ENCODE peak calls at places on chromosomes 12 and 14, in ten cellular contexts. W is GM12878, N is suprapubic skin, P is A549, F is K562, C is ovary, Q is SK-N-SH, O is esophagus muscularis mucosa, H is tibial nerve, R is transverse colon. G is an unnamed sample.

GRCh38 chr14:100622234-100622633 is 35.0 kb upstream of the BEGAIN start:
- DNase-seq in W (no peak), O (no peak), F (no peak), N (peak; percentile 75), P (no peak), Q (peak; percentile 10), H (no peak), C (no peak), R (peak; percentile 28), G (no peak)

GRCh38 chr14:65354715-65355114 is 57.8 kb upstream of the FUT8 start:
- DNase-seq in C (no peak), P (no peak), O (no peak), N (no peak), H (no peak), R (no peak), F (no peak), Q (no peak), W (no peak), G (peak; percentile 83)

GRCh38 chr12:93041416-93041815 is 112.3 kb upstream of the EEA1 start:
- DNase-seq in C (no peak), N (no peak), Q (no peak), H (no peak), O (peak; percentile 53), W (no peak), R (no peak), F (no peak), P (no peak), G (no peak)

GRCh38 chr14:58078068-58078467 is 73.9 kb downstream of the ARMH4 start:
- DNase-seq in F (no peak), N (no peak), C (no peak), R (no peak), Q (no peak), H (no peak), P (no peak), O (no peak), W (no peak), G (no peak)

GRCh38 chr12:84857809-84858208 is 54.8 kb downstream of the SLC6A15 start:
- DNase-seq in W (no peak), Q (no peak), P (no peak), R (no peak), N (no peak), C (no peak), H (no peak), F (no peak), O (no peak), G (no peak)

GRCh38 chr12:88662093-88662492 is 81.8 kb upstream of the KITLG start:
- DNase-seq in Q (no peak), W (no peak), N (no peak), C (no peak), H (no peak), O (no peak), R (no peak), F (no peak), P (no peak), G (no peak)

GRCh38 chr14:103109789-103110415 is 13.4 kb upstream of the TNFAIP2 start:
- DNase-seq in W (no peak), P (peak; percentile 91), C (no peak), R (peak; percentile 48), N (no peak), H (no peak), Q (no peak), F (peak; percentile 28), O (no peak), G (no peak)

GRCh38 chr12:121061831-121062230 is 22.8 kb upstream of the OASL start:
- DNase-seq in P (peak; percentile 33), H (no peak), N (no peak), O (no peak), C (no peak), W (no peak), R (no peak), Q (peak; percentile 51), F (no peak), G (no peak)

DNA sequence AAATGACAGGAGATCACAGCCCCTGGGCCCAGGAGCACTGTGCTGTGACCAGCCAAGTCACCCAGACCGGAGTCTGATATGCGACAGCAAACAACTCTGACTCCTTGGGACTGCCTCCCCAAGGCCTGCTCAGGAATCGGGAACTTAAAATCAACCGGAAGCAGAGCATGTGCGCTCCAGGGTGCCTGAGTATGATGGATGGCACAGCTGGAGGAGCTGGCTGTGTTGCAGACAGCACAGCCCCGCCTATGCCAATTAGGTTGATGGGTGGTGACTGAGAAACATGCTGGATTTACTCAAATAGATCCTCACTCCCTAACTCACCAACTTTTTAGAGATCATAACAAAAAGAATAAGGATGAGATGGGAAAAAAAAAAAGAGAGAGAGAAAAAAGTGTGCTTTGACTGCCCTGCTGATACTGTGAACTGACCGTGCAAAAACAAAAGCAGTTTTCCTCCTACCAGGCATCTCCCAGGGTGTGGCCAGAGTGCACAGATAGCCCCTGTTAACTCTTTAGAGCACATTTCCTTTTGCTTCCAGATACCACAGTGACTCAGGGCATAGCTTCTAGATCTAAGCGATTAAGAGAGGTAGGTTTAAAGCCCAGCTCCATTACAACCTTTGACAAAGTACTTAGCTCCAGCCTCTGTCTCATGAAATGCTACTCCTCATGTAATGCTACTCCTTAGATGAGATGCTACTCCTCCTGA is 27.4 kb upstream of the STON2 start:
- DNase-seq in W (no peak), N (no peak), H (no peak), F (peak; percentile 64), Q (peak; percentile 32), O (no peak), P (no peak), C (no peak), R (peak; percentile 26), G (no peak)
- TF ChIP-seq EP300 in W (no peak), N (no peak), H (no peak), F (peak; percentile 90), Q (no peak), O (no peak), P (no peak), C (no peak), R (no peak), G (no peak)

DNA sequence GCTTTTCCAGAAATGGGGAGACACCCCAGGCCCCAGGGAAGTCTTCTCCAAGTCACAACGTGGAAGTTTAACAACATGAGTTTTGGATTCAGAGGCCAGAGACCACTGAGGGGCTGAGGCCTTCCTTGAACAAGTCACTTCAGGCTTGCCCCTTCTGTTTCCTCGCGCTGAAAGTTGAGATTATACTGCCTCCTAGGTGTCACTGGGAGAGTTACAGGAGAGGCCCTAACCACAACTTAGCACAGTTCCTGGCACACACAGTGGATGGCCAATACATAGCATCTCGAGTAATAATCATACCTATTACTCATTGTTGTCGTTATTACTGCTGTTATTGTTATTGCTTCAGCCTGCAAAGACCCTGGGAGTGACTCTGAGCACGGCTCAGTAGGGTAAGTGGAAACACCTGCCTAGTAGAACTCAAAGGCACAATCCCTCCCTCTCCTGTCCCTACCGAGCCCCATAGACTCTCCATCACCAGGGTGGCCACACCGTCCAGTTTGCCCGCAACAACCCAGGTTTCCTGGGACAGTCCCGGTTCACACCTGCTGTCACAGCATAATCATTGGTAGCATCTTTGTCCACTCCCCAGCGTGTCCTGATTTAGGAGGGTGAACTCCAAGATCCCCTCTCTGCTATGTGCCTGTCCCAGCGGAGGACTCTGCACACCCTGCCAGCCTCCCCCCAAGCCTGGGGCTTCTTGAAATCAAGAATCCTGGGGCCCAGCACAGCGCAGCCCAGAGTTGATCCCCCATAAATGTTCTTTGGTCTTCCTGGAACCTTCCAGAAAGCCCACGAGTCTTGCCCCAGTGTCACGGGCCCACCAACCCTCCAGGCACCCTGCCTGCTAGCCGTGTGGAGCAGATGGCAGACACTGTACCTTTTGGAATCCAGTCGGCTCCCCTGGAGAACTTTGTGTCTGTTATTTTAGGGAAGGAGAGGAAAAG is 85.0 kb downstream of the SYNE3 start:
- DNase-seq in R (no peak), H (no peak), C (no peak), W (no peak), Q (peak; percentile 71), O (no peak), P (peak; percentile 39), F (peak; percentile 39), N (peak; percentile 65), G (no peak)
- TF ChIP-seq CTCF in R (peak; percentile 53), H (peak; percentile 59), C (no peak), W (peak; percentile 28), Q (peak; percentile 61), O (peak; percentile 55), P (peak; percentile 55), F (peak; percentile 66), N (peak; percentile 35), G (no peak)

GRCh38 chr12:6338955-6339761 is 2.7 kb downstream of the TNFRSF1A start:
- DNase-seq in P (no peak), Q (no peak), N (no peak), O (no peak), H (no peak), W (no peak), C (no peak), F (no peak), R (no peak), G (no peak)

GRCh38 chr12:6343518-6343917 is 1.6 kb upstream of the TNFRSF1A start:
- DNase-seq in F (no peak), Q (no peak), O (no peak), C (no peak), R (no peak), N (no peak), W (no peak), P (peak; percentile 71), H (no peak), G (no peak)

GRCh38 chr12:6342140-6342889 is 439 bp upstream of the TNFRSF1A start:
- DNase-seq in W (no peak), Q (no peak), C (no peak), R (no peak), P (no peak), H (no peak), N (no peak), F (no peak), O (no peak), G (no peak)

GRCh38 chr12:6340745-6341438 is 984 bp downstream of the TNFRSF1A start:
- DNase-seq in W (no peak), H (no peak), N (no peak), C (no peak), R (no peak), Q (no peak), P (no peak), O (no peak), F (no peak), G (no peak)

GRCh38 chr12:6341439-6342139 is at the start of gene TNFRSF1A:
- DNase-seq in C (peak; percentile 77), W (no peak), N (no peak), P (peak; percentile 91), R (peak; percentile 82), O (no peak), H (peak; percentile 78), F (peak; percentile 61), Q (peak; percentile 83), G (peak; percentile 75)
- TF ChIP-seq EP300 in C (no peak), W (no peak), N (no peak), P (no peak), R (no peak), O (no peak), H (peak; percentile 95), F (peak; percentile 80), Q (no peak), G (no peak)

GRCh38 chr12:96069511-96070231 is 34.3 kb upstream of the LTA4H start:
- DNase-seq in W (no peak), F (no peak), H (no peak), N (no peak), Q (no peak), R (no peak), P (no peak), O (no peak), C (no peak), G (no peak)

GRCh38 chr12:96075560-96075959 is 40.2 kb upstream of the LTA4H start:
- DNase-seq in P (no peak), R (no peak), Q (no peak), O (no peak), N (no peak), H (no peak), C (no peak), W (no peak), F (no peak), G (no peak)

GRCh38 chr12:96077081-96077480 is 41.7 kb upstream of the LTA4H start:
- DNase-seq in R (no peak), W (no peak), H (no peak), N (no peak), C (no peak), F (no peak), P (no peak), Q (no peak), O (no peak), G (no peak)

GRCh38 chr12:96070670-96071279 is 35.4 kb upstream of the LTA4H start:
- DNase-seq in H (no peak), R (peak; percentile 13), Q (peak; percentile 23), P (peak; percentile 42), N (no peak), F (no peak), W (peak; percentile 17), O (no peak), C (no peak), G (no peak)

DNA sequence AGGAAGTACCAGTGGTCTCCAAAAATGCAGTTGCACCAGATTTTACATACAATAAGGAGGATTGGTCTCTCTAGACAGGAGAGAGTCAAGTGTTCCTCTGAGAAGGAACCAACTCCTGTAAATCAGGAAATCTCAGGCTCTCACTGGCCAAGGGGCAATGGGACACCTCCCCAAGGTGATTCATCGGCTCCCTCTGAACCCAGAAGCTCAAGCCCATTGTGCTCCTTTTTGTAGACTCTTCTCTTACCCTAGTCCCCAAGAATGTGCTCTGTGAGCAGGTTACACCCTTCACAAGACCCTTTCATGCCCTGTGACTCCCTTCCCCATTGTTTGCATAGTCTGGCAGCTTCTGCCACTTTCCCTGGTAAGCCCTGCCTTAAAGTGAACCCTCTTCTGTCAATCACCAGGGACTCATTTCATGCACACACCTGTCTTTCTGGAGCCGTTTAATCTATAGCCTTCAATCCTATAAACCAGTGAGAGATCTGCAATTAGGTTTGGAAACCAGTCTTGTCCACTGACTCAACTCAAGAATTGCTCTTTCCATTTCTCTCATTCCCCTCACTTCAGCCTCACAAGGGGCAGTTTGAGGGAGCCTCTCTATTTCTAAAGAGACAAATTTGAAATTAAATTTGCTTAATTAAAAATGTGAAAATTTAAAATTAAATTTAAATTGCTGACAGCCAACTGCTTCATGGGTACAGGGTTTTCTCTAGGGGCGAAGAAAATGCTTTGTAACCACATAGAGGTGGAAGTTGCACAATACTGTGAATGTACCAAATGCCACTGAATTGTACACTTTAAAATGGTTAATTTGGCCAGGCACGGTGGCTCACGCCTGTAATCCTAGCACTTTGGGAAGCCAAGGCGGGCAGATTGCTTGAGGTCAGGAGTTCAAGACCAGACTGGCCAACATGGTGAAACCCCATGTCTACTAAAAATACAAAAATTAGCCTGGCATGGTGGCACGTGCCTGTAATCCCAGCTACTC is 38.3 kb upstream of the LTA4H start:
- DNase-seq in F (no peak), R (no peak), N (no peak), O (no peak), Q (no peak), C (no peak), H (no peak), W (no peak), P (peak; percentile 76), G (no peak)
- TF ChIP-seq CTCF in F (no peak), R (no peak), N (no peak), O (no peak), Q (no peak), C (no peak), H (no peak), W (no peak), P (no peak), G (no peak)

G was measured in stomach.